ENCODE peak calls at places on chromosomes 1 and 21, in nine cellular contexts. J is NCI-H226, R is SK-N-DZ, E is GM04504, H is hepatic stellate cell, C is kidney tubule cell, D is NCI-H187, K is HS-5, V is T-helper 2 cell. O is an unnamed sample.

GRCh38 chr1:111948209-111949131 is 41.0 kb downstream of the KCND3 start:
- DNase-seq in D (peak), C (peak), H (no peak), V (no peak), J (peak), E (peak), R (no peak), K (no peak), O (no peak)

GRCh38 chr1:200453544-200453905 is 43.7 kb upstream of the ZNF281 start:
- DNase-seq in C (no peak), D (no peak), J (no peak), R (no peak), V (no peak), H (no peak), E (no peak), K (no peak), O (no peak)

GRCh38 chr1:224718470-224719053 is 102.4 kb downstream of the CNIH3 start:
- DNase-seq in R (no peak), J (no peak), K (no peak), H (no peak), E (no peak), V (no peak), D (no peak), C (no peak), O (no peak)

GRCh38 chr1:8915446-8915845 is 30.2 kb upstream of the CA6 start:
- DNase-seq in E (no peak), D (no peak), J (no peak), H (no peak), C (no peak), V (no peak), K (no peak), R (no peak), O (no peak)

GRCh38 chr1:180194546-180195207 is 35.4 kb upstream of the LHX4 start:
- DNase-seq in K (no peak), R (peak), E (no peak), C (no peak), V (no peak), H (no peak), D (peak), J (no peak), O (no peak)

GRCh38 chr1:2474933-2475371 is 1.1 kb upstream of the PLCH2 start:
- DNase-seq in E (no peak), D (no peak), H (no peak), K (no peak), R (peak), C (peak), V (no peak), J (peak), O (no peak)

GRCh38 chr21:33660406-33660805 is 18.1 kb downstream of the ITSN1 start:
- DNase-seq in J (no peak), K (no peak), C (no peak), D (no peak), V (no peak), R (no peak), E (no peak), H (no peak), O (no peak)

GRCh38 chr1:228917342-228917741 is 182.1 kb downstream of the RHOU start:
- DNase-seq in K (no peak), E (no peak), H (no peak), D (no peak), R (no peak), J (no peak), V (no peak), C (no peak), O (no peak)

GRCh38 chr1:52348704-52349301 is 17.2 kb downstream of the CC2D1B start:
- DNase-seq in D (no peak), J (no peak), C (peak), R (peak), K (no peak), H (peak), V (no peak), E (peak), O (no peak)

GRCh38 chr1:204376919-204377799 is 17.4 kb upstream of the PLEKHA6 start:
- DNase-seq in J (no peak), K (no peak), E (no peak), V (no peak), R (no peak), H (no peak), D (no peak), C (peak), O (peak)

GRCh38 chr1:35506960-35507901 is 50.0 kb downstream of the KIAA0319L start:
- DNase-seq in C (no peak), V (no peak), J (no peak), H (no peak), R (no peak), K (no peak), D (no peak), E (no peak), O (peak)

GRCh38 chr1:151832318-151832984 is 849 bp upstream of the RORC start:
- DNase-seq in D (peak), H (no peak), J (peak), E (peak), V (no peak), K (peak), C (peak), R (no peak), O (peak)

GRCh38 chr1:204726478-204726877 is 40.9 kb upstream of the LRRN2 start:
- DNase-seq in V (no peak), E (peak), C (peak), J (peak), D (no peak), R (no peak), K (peak), H (no peak), O (no peak)

GRCh38 chr1:228004331-228004871 is 2.4 kb upstream of the WNT3A start:
- DNase-seq in H (no peak), C (peak), E (no peak), D (no peak), V (no peak), J (no peak), K (no peak), R (peak), O (peak)

GRCh38 chr1:41662656-41663437 is 178.4 kb upstream of the EDN2 start:
- DNase-seq in E (peak), V (peak), R (no peak), K (no peak), J (peak), H (peak), C (peak), D (no peak), O (peak)

GRCh38 chr1:9302745-9303524 is 10.2 kb downstream of the SPSB1 start:
- DNase-seq in J (peak), R (no peak), D (no peak), E (peak), V (no peak), K (peak), C (peak), H (peak), O (peak)